ENCODE peak calls at places on chromosome 13, in eight cellular contexts. W, Z, G, M, O, R, N and D are unnamed samples.

GRCh38 chr13:23715762-23716235 is 145.6 kb downstream of the TNFRSF19 start:
- DNase-seq in Z (no peak), M (no peak), G (no peak), W (no peak), O (no peak), R (no peak), N (no peak), D (no peak)

GRCh38 chr13:94112227-94112626 is 367.3 kb downstream of the DCT start:
- DNase-seq in O (no peak), W (no peak), M (no peak), Z (no peak), G (peak), R (no peak), N (no peak), D (no peak)

GRCh38 chr13:103983948-103984347 is 917.7 kb upstream of the SLC10A2 start:
- DNase-seq in Z (no peak), M (no peak), G (no peak), N (no peak), R (no peak), O (no peak), W (no peak), D (no peak)

GRCh38 chr13:113187263-113187669 is 21.2 kb downstream of the PCID2 start:
- DNase-seq in O (peak), N (peak), Z (peak), G (peak), R (no peak), W (no peak), M (peak), D (no peak)

GRCh38 chr13:100535401-100536135 is 53.0 kb downstream of the GGACT start:
- DNase-seq in O (no peak), W (no peak), G (no peak), R (no peak), M (no peak), N (no peak), Z (no peak), D (no peak)

GRCh38 chr13:87089391-87089790 is 581.8 kb upstream of the SLITRK5 start:
- DNase-seq in G (peak), W (no peak), Z (no peak), R (no peak), O (no peak), N (no peak), M (no peak), D (no peak)

GRCh38 chr13:56888455-56888854 is 252.3 kb upstream of the PRR20A start:
- DNase-seq in O (no peak), M (no peak), N (no peak), R (no peak), Z (no peak), G (no peak), W (no peak), D (no peak)

GRCh38 chr13:100356889-100357288 is 231.7 kb downstream of the GGACT start:
- DNase-seq in R (no peak), Z (no peak), N (no peak), G (peak), M (no peak), W (no peak), O (no peak), D (no peak)

GRCh38 chr13:81686877-81687276 is 1346.0 kb upstream of the SPRY2 start:
- DNase-seq in N (peak), W (no peak), G (no peak), M (no peak), Z (no peak), O (peak), R (no peak), D (no peak)

GRCh38 chr13:102187313-102187712 is 214.5 kb downstream of the FGF14 start:
- DNase-seq in Z (no peak), N (no peak), R (no peak), O (no peak), M (no peak), G (no peak), W (no peak), D (no peak)

GRCh38 chr13:36858285-36858684 is 39.3 kb downstream of the RFXAP start:
- DNase-seq in W (no peak), Z (no peak), G (peak), N (peak), O (no peak), R (no peak), M (no peak), D (no peak)

GRCh38 chr13:34469212-34469983 is 472.7 kb upstream of the NBEA start:
- DNase-seq in Z (no peak), N (no peak), R (no peak), G (no peak), W (no peak), O (no peak), M (peak), D (no peak)

GRCh38 chr13:37905736-37906135 is 36.2 kb upstream of the TRPC4 start:
- DNase-seq in W (no peak), Z (no peak), M (no peak), N (no peak), O (no peak), R (no peak), G (no peak), D (no peak)

GRCh38 chr13:50406831-50407230 is 391.6 kb downstream of the KCNRG start:
- DNase-seq in G (no peak), N (no peak), W (no peak), M (no peak), Z (no peak), R (no peak), O (no peak), D (no peak)

GRCh38 chr13:57507752-57508463 is 123.6 kb upstream of the PCDH17 start:
- DNase-seq in W (no peak), Z (no peak), O (no peak), R (no peak), N (no peak), G (no peak), M (no peak), D (no peak)

GRCh38 chr13:78875792-78876580 is 217.0 kb upstream of the OBI1 start:
- DNase-seq in G (no peak), Z (no peak), O (no peak), R (no peak), M (no peak), N (no peak), W (no peak), D (no peak)

GRCh38 chr13:30796132-30796832 is 60.9 kb downstream of the ALOX5AP start:
- DNase-seq in Z (no peak), W (no peak), O (peak), R (no peak), M (peak), N (no peak), G (no peak), D (peak)

GRCh38 chr13:90732049-90732448 is 615.4 kb upstream of the MIR17HG start:
- DNase-seq in G (no peak), R (no peak), M (no peak), W (no peak), O (peak), Z (no peak), N (no peak), D (no peak)

GRCh38 chr13:20814224-20814910 is 40.6 kb upstream of the EEF1AKMT1 start:
- DNase-seq in R (no peak), M (peak), W (no peak), Z (no peak), O (peak), N (no peak), G (peak), D (no peak)

GRCh38 chr13:66835040-66835628 is 395.0 kb downstream of the PCDH9 start:
- DNase-seq in Z (no peak), O (peak), R (no peak), N (peak), W (no peak), G (no peak), M (no peak), D (no peak)

GRCh38 chr13:50529154-50529882 is 314.2 kb downstream of the DLEU7 start:
- DNase-seq in R (no peak), W (no peak), N (peak), G (no peak), M (peak), O (peak), Z (peak), D (no peak)